ENCODE peak calls at places on chromosomes 6 and 20, in seven cellular contexts. U is trophoblast cell, F is H1, K is IMR-90, O is H9, J is neuronal stem cell, A is mesendoderm. Q is an unnamed sample.

GRCh38 chr6:39196648-39197047 is 32.6 kb downstream of the KCNK5 start:
- DNase-seq in U (no peak), A (peak), K (no peak), F (no peak), O (no peak), J (no peak), Q (no peak)

GRCh38 chr20:40961686-40962640 is 66.7 kb upstream of the TOP1 start:
- DNase-seq in A (no peak), J (no peak), F (no peak), U (no peak), K (peak), O (peak), Q (no peak)

GRCh38 chr6:69867075-69867911 is 937 bp downstream of the COL19A1 start:
- DNase-seq in U (peak), K (peak), F (no peak), J (peak), O (peak), A (peak), Q (peak)

GRCh38 chr6:26607434-26608230 is 10.9 kb downstream of the ABT1 start:
- DNase-seq in J (peak), K (peak), O (peak), F (no peak), U (peak), A (peak), Q (peak)

GRCh38 chr6:6285679-6286078 is 34.8 kb downstream of the F13A1 start:
- DNase-seq in J (no peak), F (no peak), A (no peak), K (no peak), O (no peak), U (no peak), Q (no peak)

GRCh38 chr6:16069222-16069621 is 59.7 kb upstream of the MYLIP start:
- DNase-seq in U (no peak), K (no peak), A (no peak), F (no peak), J (no peak), O (peak), Q (no peak)

GRCh38 chr20:47465335-47466090 is 36.2 kb upstream of the NCOA3 start:
- DNase-seq in K (no peak), F (no peak), O (no peak), A (peak), J (no peak), U (no peak), Q (no peak)

GRCh38 chr6:105137388-105137787 is 42.4 kb downstream of the POPDC3 start:
- DNase-seq in F (no peak), J (no peak), U (peak), A (no peak), K (no peak), O (no peak), Q (peak)

GRCh38 chr6:38860041-38860440 is 144.9 kb downstream of the DNAH8 start:
- DNase-seq in F (no peak), J (no peak), U (no peak), K (no peak), A (no peak), O (no peak), Q (no peak)

GRCh38 chr6:158057213-158057987 is 75.7 kb downstream of the SYNJ2 start:
- DNase-seq in K (peak), O (no peak), F (no peak), A (no peak), J (no peak), U (peak), Q (peak)

GRCh38 chr20:41406896-41407444 is 40.4 kb upstream of the EMILIN3 start:
- DNase-seq in O (no peak), A (no peak), U (peak), J (no peak), K (no peak), F (no peak), Q (no peak)

GRCh38 chr6:110055387-110055735 is 77.2 kb downstream of the GPR6 start:
- DNase-seq in K (no peak), A (peak), F (no peak), O (no peak), J (no peak), U (no peak), Q (no peak)

GRCh38 chr6:153424719-153425400 is 293.8 kb upstream of the RGS17 start:
- DNase-seq in F (no peak), U (no peak), A (no peak), K (no peak), O (no peak), J (no peak), Q (no peak)

GRCh38 chr6:5462856-5463255 is 201.5 kb downstream of the FARS2 start:
- DNase-seq in O (no peak), A (no peak), F (no peak), U (no peak), J (no peak), K (no peak), Q (no peak)

GRCh38 chr20:4026093-4026601 is 10.8 kb upstream of the RNF24 start:
- DNase-seq in U (peak), O (peak), F (no peak), K (peak), A (peak), J (no peak), Q (peak)

GRCh38 chr6:131640100-131640499 is 3.0 kb downstream of the ENPP3 start:
- DNase-seq in K (no peak), O (no peak), A (no peak), U (no peak), F (no peak), J (no peak), Q (no peak)

GRCh38 chr6:152277826-152278247 is 359.3 kb downstream of the SYNE1 start:
- DNase-seq in F (no peak), O (no peak), K (no peak), A (no peak), J (no peak), U (no peak), Q (no peak)

GRCh38 chr20:21235346-21235712 is 67.8 kb upstream of the XRN2 start:
- DNase-seq in O (no peak), K (no peak), U (no peak), J (peak), F (no peak), A (no peak), Q (no peak)

GRCh38 chr6:53134601-53135235 is 13.9 kb downstream of the GCM1 start:
- DNase-seq in K (no peak), J (no peak), F (no peak), U (peak), O (no peak), A (peak), Q (no peak)

GRCh38 chr20:32751309-32752020 is 8.2 kb upstream of the COMMD7 start:
- DNase-seq in A (no peak), J (no peak), F (no peak), O (peak), K (no peak), U (no peak), Q (no peak)

GRCh38 chr6:33453361-33454008 is 891 bp upstream of the ZBTB9 start:
- DNase-seq in U (peak), K (no peak), O (no peak), J (no peak), F (no peak), A (no peak), Q (no peak)

DNA sequence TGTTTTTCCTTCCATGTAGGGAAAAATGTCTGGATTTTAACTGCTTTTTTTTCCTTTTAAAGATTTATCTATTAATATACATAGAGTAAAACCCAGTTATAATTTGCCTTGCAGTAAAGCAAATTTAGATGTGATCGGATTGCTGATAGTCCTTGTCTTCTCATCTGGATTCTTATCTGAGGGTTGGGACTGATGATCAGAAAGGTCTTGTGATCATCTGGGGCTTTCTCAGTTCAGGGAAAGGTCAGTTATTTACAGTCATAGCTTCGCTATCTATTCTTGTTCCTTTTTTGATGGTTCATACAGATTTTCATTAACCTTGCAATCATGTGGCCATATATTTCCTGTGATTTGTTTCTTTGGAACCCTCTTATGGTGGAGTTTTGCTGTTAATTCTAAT is 63.8 kb upstream of the CLDN20 start:
- DNase-seq in O (no peak), J (no peak), F (no peak), A (no peak), K (peak), U (peak), Q (no peak)
- H2AK5ac ChIP-seq in O (no peak), J (no peak), F (no peak), A (no peak), K (no peak), U (no peak), Q (no peak)

DNA sequence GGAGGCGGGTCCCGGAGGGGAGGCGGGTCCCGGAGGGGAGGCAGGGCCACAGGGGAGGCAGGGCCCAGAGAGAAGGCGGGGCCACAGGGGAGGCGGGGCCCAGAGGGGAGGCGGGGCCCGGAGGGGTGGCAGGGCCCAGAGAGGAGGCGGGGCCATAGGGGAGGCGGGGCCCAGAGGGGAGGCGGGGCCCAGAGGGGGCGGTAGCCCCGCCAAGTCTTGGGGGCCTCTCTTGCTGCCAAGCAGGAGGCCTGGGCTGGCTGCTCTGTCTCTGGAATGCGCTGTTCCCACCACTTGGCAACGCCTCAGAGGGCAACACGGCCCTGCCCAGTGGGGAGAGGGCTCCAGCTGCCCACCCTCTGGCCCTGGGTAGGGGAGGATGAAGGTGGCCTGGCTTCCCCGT is 80.5 kb downstream of the YTHDF1 start:
- DNase-seq in U (no peak), K (no peak), O (peak), J (no peak), F (no peak), A (peak), Q (no peak)
- H2AK5ac ChIP-seq in U (no peak), K (no peak), O (no peak), J (peak), F (no peak), A (no peak), Q (no peak)

GRCh38 chr20:10249822-10250221 is 31.2 kb downstream of the SNAP25 start:
- DNase-seq in U (no peak), A (peak), K (no peak), O (no peak), J (no peak), F (no peak), Q (no peak)

GRCh38 chr20:10253750-10254149 is 35.1 kb downstream of the SNAP25 start:
- DNase-seq in A (no peak), O (no peak), K (no peak), U (no peak), F (no peak), J (no peak), Q (no peak)

GRCh38 chr20:10247440-10247839 is 28.8 kb downstream of the SNAP25 start:
- DNase-seq in J (no peak), F (no peak), K (peak), U (no peak), O (no peak), A (no peak), Q (no peak)

GRCh38 chr20:10249048-10249770 is 30.6 kb downstream of the SNAP25 start:
- DNase-seq in U (no peak), O (peak), F (no peak), J (no peak), K (peak), A (peak), Q (no peak)

DNA sequence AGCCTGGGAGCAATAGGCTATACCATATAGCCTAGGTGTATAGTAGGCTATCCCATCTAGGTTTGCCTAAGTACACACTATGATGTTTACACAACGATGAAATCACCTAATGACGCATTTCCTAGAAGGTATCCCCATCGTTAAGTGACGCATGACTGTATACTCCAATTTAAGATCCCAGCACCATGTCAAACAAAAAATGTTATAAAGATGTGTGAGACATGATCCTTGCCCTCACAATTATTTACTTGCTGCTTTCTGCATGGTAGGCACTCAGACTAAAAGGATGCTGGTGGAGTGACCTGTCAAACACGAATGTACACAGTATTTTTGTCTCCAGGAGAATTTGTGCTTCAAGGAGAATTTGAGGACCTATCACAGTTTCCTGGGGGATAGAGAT is 32.3 kb downstream of the SNAP25 start:
- DNase-seq in A (no peak), J (no peak), U (no peak), F (no peak), K (no peak), O (no peak), Q (no peak)
- H2AK5ac ChIP-seq in A (no peak), J (no peak), U (no peak), F (no peak), K (no peak), O (no peak), Q (no peak)

GRCh38 chr20:14478126-14478525 is 140.7 kb upstream of the FLRT3 start:
- DNase-seq in A (no peak), J (no peak), K (no peak), U (no peak), F (no peak), O (no peak), Q (no peak)
- H2AK5ac ChIP-seq in A (no peak), J (no peak), K (no peak), U (no peak), F (no peak), O (no peak), Q (peak)

GRCh38 chr6:96394727-96395126 is 126.9 kb upstream of the UFL1 start:
- DNase-seq in K (no peak), F (no peak), U (peak), J (no peak), A (peak), O (no peak), Q (no peak)
- H2AK5ac ChIP-seq in K (no peak), F (no peak), U (no peak), J (no peak), A (no peak), O (no peak), Q (no peak)

DNA sequence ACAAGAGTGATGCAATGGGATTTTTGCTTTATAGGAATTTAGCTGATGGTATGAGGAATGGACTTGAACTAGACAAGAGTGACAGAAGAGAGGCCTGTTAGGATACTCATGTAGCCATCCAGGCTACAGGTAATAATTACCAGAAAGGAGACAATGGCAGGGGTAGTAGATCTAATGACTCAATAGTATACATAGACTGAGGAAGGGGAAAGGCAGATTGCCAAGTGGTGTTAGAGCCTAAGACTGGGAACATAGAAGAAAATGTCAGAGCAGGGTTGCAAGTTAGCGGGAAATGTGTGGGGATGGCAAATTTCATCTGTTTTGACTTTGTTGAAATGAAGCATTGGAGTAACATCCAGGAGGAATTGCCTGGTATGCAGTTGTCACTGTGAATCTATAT is 295.6 kb downstream of the UTRN start:
- DNase-seq in K (no peak), O (no peak), F (no peak), J (no peak), A (no peak), U (no peak), Q (no peak)
- H2AK5ac ChIP-seq in K (no peak), O (no peak), F (no peak), J (no peak), A (no peak), U (no peak), Q (no peak)

DNA sequence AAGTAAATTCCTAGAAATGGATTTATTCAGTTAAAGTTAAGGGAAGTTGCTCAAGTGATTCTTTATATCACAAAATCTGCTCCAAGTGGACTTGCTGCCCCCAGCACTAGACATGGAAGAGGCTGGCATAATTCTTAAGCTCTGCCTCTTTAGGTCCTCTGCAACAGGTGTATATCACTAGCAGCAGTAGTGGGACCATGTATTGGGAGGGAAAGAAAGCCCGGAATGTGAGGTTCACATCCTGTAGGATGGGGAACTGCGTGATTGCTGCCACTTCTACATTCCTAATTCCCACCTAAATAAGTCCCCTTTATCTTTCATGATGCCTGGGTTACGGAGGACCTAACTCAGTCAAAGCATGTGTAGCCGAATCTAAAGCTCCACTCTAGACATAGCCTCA is 13.2 kb downstream of the SPATS1 start:
- DNase-seq in K (no peak), J (no peak), F (no peak), A (no peak), U (no peak), O (no peak), Q (no peak)
- H2AK5ac ChIP-seq in K (no peak), J (no peak), F (no peak), A (no peak), U (no peak), O (no peak), Q (no peak)

GRCh38 chr20:46073024-46073423 is 16.7 kb downstream of the NCOA5 start:
- DNase-seq in O (no peak), K (no peak), F (no peak), U (peak), A (no peak), J (no peak), Q (no peak)
- H2AK5ac ChIP-seq in O (no peak), K (no peak), F (peak), U (no peak), A (no peak), J (no peak), Q (no peak)

DNA sequence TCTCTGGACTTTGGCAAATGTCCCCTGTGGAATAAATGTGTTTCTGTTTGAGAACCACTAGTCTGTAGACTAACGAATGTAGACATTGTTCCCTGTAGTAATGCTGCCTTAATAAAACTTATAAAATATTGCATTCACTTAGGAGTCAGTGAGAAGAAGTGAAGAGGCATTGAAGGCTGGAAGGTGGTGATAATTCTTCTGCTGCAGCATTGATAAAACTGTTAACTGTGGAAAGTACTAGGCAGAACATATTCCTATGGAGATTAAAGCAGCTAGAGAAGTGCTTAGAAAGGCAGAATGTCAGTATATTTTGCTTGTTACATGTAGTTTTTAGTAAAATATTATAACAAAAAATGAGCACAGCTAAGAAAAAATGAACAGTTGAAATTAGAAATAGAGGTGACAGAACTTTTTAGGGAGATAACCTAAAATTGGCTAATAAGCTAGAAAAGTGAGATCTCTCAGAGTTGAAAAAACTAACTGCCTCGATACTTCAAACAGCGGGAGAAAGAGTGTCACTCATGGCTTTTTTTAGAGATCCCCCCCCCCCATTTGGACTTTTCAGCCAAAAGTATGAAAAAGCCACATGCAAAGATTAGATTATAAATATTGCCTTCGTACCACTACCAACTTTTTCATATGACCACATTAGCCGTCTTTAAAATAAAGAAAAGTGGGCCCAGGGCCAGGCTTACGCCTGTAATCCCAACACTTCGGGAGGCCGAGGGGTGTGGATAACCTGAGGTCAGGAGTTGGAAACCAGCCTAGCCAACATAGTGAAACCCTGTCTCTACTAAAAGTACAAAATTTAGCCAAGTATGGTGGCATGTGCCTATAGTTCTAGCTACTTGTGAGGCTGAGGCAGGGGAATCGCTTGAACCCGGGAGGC is 4.5 kb downstream of the PGK2 start:
- DNase-seq in A (no peak), O (no peak), U (no peak), K (no peak), F (no peak), J (no peak), Q (no peak)
- H2AK5ac ChIP-seq in A (no peak), O (no peak), U (no peak), K (no peak), F (no peak), J (no peak), Q (no peak)

DNA sequence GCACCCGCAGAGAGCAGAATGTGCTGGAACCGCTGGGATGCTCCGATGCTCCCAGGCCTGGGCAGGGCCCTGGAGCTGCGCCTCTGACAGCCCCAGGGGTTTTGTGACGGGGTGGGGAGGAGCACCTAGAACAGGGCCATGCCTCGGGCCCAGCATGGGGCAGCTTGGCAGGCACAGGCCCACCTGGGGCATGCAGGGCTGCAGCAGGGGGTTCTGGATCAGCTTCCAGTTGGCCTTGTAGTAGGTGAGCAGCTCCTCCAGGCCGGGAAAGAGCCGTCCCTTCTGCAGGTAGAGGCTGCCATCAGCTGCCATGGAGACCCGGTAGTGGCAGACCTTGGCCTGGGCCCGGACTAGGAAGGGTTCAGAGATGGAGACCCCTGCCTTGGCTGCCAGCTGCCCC is 4.4 kb downstream of the SRMS start:
- DNase-seq in J (no peak), K (no peak), F (no peak), U (no peak), A (no peak), O (no peak), Q (no peak)
- H2AK5ac ChIP-seq in J (peak), K (no peak), F (no peak), U (no peak), A (no peak), O (no peak), Q (no peak)